ENCODE peak calls at places on chromosomes 2 and 18, in six cellular contexts. D is thyroid gland; L is stimulated activated CD4-positive, alpha-beta T cell treated with anti-CD3 and anti-CD28 coated beads, Interleukin-4, amount 100 ng/mL, for 48 hours; E is T-helper 2 cell; F is foreskin melanocyte; X is ACHN. I is an unnamed sample.
A peak's percentile ranks its signal among the peaks of the same experiment; 100 is the strongest.

GRCh38 chr2:88545118-88545517 is 82.1 kb downstream of the EIF2AK3 start:
- DNase-seq in F (no peak), L (no peak), E (no peak), D (no peak), X (peak; percentile 49), I (no peak)

GRCh38 chr18:6221602-6222014 is 193.1 kb downstream of the L3MBTL4 start:
- DNase-seq in L (no peak), X (no peak), D (no peak), E (no peak), F (no peak), I (no peak)

GRCh38 chr2:133477614-133477990 is 90.7 kb downstream of the NCKAP5 start:
- DNase-seq in E (no peak), X (no peak), L (no peak), D (no peak), F (no peak), I (no peak)

GRCh38 chr18:79611040-79611681 is 68.4 kb upstream of the CTDP1 start:
- DNase-seq in E (no peak), F (no peak), D (no peak), X (no peak), L (no peak), I (no peak)

GRCh38 chr18:44839239-44839666 is 158.6 kb downstream of the SETBP1 start:
- DNase-seq in F (no peak), X (no peak), E (no peak), L (peak; percentile 51), D (peak; percentile 41), I (peak; percentile 73)

GRCh38 chr18:79846936-79847557 is 49.3 kb downstream of the KCNG2 start:
- DNase-seq in F (no peak), L (no peak), E (no peak), X (no peak), D (no peak), I (no peak)

GRCh38 chr2:11669454-11670291 is at the start of gene NTSR2:
- DNase-seq in F (peak; percentile 35), D (peak; percentile 82), X (peak; percentile 79), E (no peak), L (peak; percentile 40), I (peak; percentile 17)

GRCh38 chr2:147345246-147345645 is 499.6 kb upstream of the ACVR2A start:
- DNase-seq in D (no peak), F (no peak), L (no peak), E (no peak), X (no peak), I (no peak)

GRCh38 chr2:6352247-6352646 is 513.5 kb downstream of the CMPK2 start:
- DNase-seq in X (no peak), F (no peak), D (no peak), E (no peak), L (no peak), I (no peak)

GRCh38 chr18:74551936-74552555 is 17.7 kb downstream of the CNDP1 start:
- DNase-seq in L (peak; percentile 73), D (peak; percentile 89), F (peak; percentile 68), E (no peak), X (peak; percentile 75), I (peak; percentile 60)

GRCh38 chr18:59249186-59249774 is 24.0 kb downstream of the RAX start:
- DNase-seq in X (peak; percentile 65), L (no peak), F (peak; percentile 48), D (peak; percentile 46), E (no peak), I (no peak)

GRCh38 chr2:98378901-98379300 is 32.6 kb downstream of the CNGA3 start:
- DNase-seq in L (no peak), D (peak; percentile 83), X (no peak), E (no peak), F (no peak), I (no peak)

GRCh38 chr2:43609304-43609883 is 13.6 kb upstream of the THADA start:
- DNase-seq in L (no peak), F (peak; percentile 68), E (no peak), X (peak; percentile 56), D (peak; percentile 16), I (peak; percentile 10)

GRCh38 chr2:71299507-71299906 is 32.1 kb upstream of the ZNF638 start:
- DNase-seq in X (peak; percentile 56), E (no peak), L (no peak), D (no peak), F (peak; percentile 20), I (no peak)

GRCh38 chr2:192230864-192231453 is 36.2 kb upstream of the TMEFF2 start:
- DNase-seq in X (no peak), F (no peak), E (no peak), D (no peak), L (no peak), I (no peak)

GRCh38 chr2:74333175-74333574 is 10.0 kb downstream of the SLC4A5 start:
- DNase-seq in X (peak; percentile 56), F (peak; percentile 21), E (no peak), D (no peak), L (no peak), I (no peak)

GRCh38 chr2:143210446-143210819 is 81.2 kb downstream of the ARHGAP15 start:
- DNase-seq in X (no peak), D (no peak), F (no peak), E (no peak), L (no peak), I (no peak)

GRCh38 chr2:38572167-38572566 is 30.6 kb downstream of the HNRNPLL start:
- DNase-seq in X (no peak), L (peak; percentile 18), F (peak; percentile 18), D (no peak), E (no peak), I (no peak)

I was measured in activated T-helper 1 cell treated with anti-CD3 and anti-CD28 coated beads, Interleukin-12 subunit alpha, Interleukin-12 subunit beta, Interleukin-2, Interleukin-4 antibody, amounts not matched to agents 30 ng/mL and 10 ng/mL and 1 ng/mL, durations not matched to agents 14 hours and 24 hours and 36 hours.